ENCODE peak calls at places on chromosome 7, in six cellular contexts. One of them, this sample, is unnamed.

GRCh38 chr7:15508258-15508657 is 53.6 kb downstream of the AGMO start:
- DNase-seq in fibroblast of the aortic adventitia: peak; percentile 32
- DNase-seq in fibroblast of gingiva: no peak
- DNase-seq in A172: peak; percentile 27
- DNase-seq in NCI-H1092: no peak
- DNase-seq in cerebellar cortex: no peak
- DNase-seq in this sample: no peak

GRCh38 chr7:36287371-36288241 is 102.1 kb upstream of the ANLN start:
- DNase-seq in A172: peak; percentile 29
- DNase-seq in NCI-H1092: no peak
- DNase-seq in cerebellar cortex: no peak
- DNase-seq in fibroblast of the aortic adventitia: no peak
- DNase-seq in fibroblast of gingiva: no peak
- DNase-seq in this sample: no peak

GRCh38 chr7:121163699-121164098 is 165.1 kb upstream of the WNT16 start:
- DNase-seq in cerebellar cortex: no peak
- DNase-seq in NCI-H1092: no peak
- DNase-seq in A172: no peak
- DNase-seq in fibroblast of the aortic adventitia: no peak
- DNase-seq in fibroblast of gingiva: no peak
- DNase-seq in this sample: no peak

GRCh38 chr7:116672596-116673503 is 854 bp downstream of the MET start:
- DNase-seq in fibroblast of the aortic adventitia: peak; percentile 30
- DNase-seq in cerebellar cortex: no peak
- DNase-seq in NCI-H1092: peak; percentile 50
- DNase-seq in fibroblast of gingiva: no peak
- DNase-seq in A172: peak; percentile 55
- DNase-seq in this sample: no peak

GRCh38 chr7:41437257-41438196 is 265.4 kb downstream of the INHBA start:
- DNase-seq in cerebellar cortex: no peak
- DNase-seq in A172: peak; percentile 75
- DNase-seq in NCI-H1092: no peak
- DNase-seq in fibroblast of gingiva: peak; percentile 74
- DNase-seq in fibroblast of the aortic adventitia: peak; percentile 31
- DNase-seq in this sample: no peak

GRCh38 chr7:133977409-133978274 is 149.5 kb upstream of the LRGUK start:
- DNase-seq in cerebellar cortex: no peak
- DNase-seq in NCI-H1092: no peak
- DNase-seq in fibroblast of the aortic adventitia: no peak
- DNase-seq in A172: no peak
- DNase-seq in fibroblast of gingiva: no peak
- DNase-seq in this sample: no peak

GRCh38 chr7:127150543-127150942 is 102.2 kb downstream of the GRM8 start:
- DNase-seq in fibroblast of the aortic adventitia: no peak
- DNase-seq in cerebellar cortex: no peak
- DNase-seq in fibroblast of gingiva: no peak
- DNase-seq in NCI-H1092: no peak
- DNase-seq in A172: no peak
- DNase-seq in this sample: no peak

GRCh38 chr7:65269150-65269856 is 104.4 kb upstream of the ZNF92 start:
- DNase-seq in fibroblast of the aortic adventitia: no peak
- DNase-seq in fibroblast of gingiva: no peak
- DNase-seq in cerebellar cortex: peak; percentile 81
- DNase-seq in NCI-H1092: peak; percentile 80
- DNase-seq in A172: peak; percentile 97
- DNase-seq in this sample: no peak

GRCh38 chr7:124155400-124156022 is 122.6 kb upstream of the TMEM229A start:
- DNase-seq in NCI-H1092: peak; percentile 6
- DNase-seq in A172: peak; percentile 31
- DNase-seq in cerebellar cortex: peak; percentile 58
- DNase-seq in fibroblast of gingiva: no peak
- DNase-seq in fibroblast of the aortic adventitia: peak; percentile 36
- DNase-seq in this sample: no peak

GRCh38 chr7:155263522-155264197 is 34.0 kb upstream of the INSIG1 start:
- DNase-seq in fibroblast of gingiva: no peak
- DNase-seq in A172: no peak
- DNase-seq in NCI-H1092: no peak
- DNase-seq in cerebellar cortex: no peak
- DNase-seq in fibroblast of the aortic adventitia: no peak
- DNase-seq in this sample: no peak

GRCh38 chr7:5777932-5778331 is 3.5 kb downstream of the RNF216 start:
- DNase-seq in fibroblast of gingiva: no peak
- DNase-seq in NCI-H1092: no peak
- DNase-seq in A172: no peak
- DNase-seq in fibroblast of the aortic adventitia: no peak
- DNase-seq in cerebellar cortex: no peak
- DNase-seq in this sample: no peak

GRCh38 chr7:50202052-50202555 is 102.4 kb upstream of the IKZF1 start:
- DNase-seq in fibroblast of the aortic adventitia: no peak
- DNase-seq in fibroblast of gingiva: no peak
- DNase-seq in cerebellar cortex: no peak
- DNase-seq in A172: no peak
- DNase-seq in NCI-H1092: no peak
- DNase-seq in this sample: no peak